ENCODE peak calls at places on chromosomes 12 and 14, in four cellular contexts. E, G, L and Z are unnamed samples.

GRCh38 chr12:62799766-62800406 is 135.1 kb downstream of the PPM1H start:
- DNase-seq in G (no peak), L (no peak), E (no peak), Z (no peak)

GRCh38 chr12:25322918-25323773 is 72.4 kb upstream of the KRAS start:
- DNase-seq in E (no peak), G (no peak), L (no peak), Z (no peak)

GRCh38 chr12:103905730-103906349 is 24.4 kb upstream of the HSP90B1 start:
- DNase-seq in E (no peak), G (no peak), L (no peak), Z (no peak)

GRCh38 chr12:95803817-95804216 is 13.3 kb upstream of the NTN4 start:
- DNase-seq in G (no peak), L (no peak), E (no peak), Z (no peak)

GRCh38 chr14:58755026-58755929 is 117.5 kb downstream of the DACT1 start:
- DNase-seq in L (no peak), E (no peak), G (no peak), Z (no peak)

GRCh38 chr14:68663385-68664076 is 129.3 kb downstream of the ZFP36L1 start:
- DNase-seq in G (peak), E (no peak), L (no peak), Z (no peak)

GRCh38 chr14:34592623-34593022 is 37.3 kb downstream of the SNX6 start:
- DNase-seq in G (no peak), L (no peak), E (no peak), Z (no peak)

GRCh38 chr14:100747021-100747586 is 20.4 kb downstream of the DLK1 start:
- DNase-seq in G (no peak), E (no peak), L (no peak), Z (no peak)

GRCh38 chr14:96844857-96845570 is 47.8 kb downstream of the VRK1 start:
- DNase-seq in E (no peak), G (no peak), L (no peak), Z (no peak)

GRCh38 chr12:13530966-13531365 is 334.4 kb downstream of the EMP1 start:
- DNase-seq in L (no peak), G (no peak), E (no peak), Z (no peak)

GRCh38 chr12:58368001-58368400 is 426.6 kb downstream of the ATP23 start:
- DNase-seq in L (no peak), G (no peak), E (no peak), Z (no peak)

GRCh38 chr14:22370084-22370847 is 218.8 kb downstream of the DAD1 start:
- DNase-seq in E (peak), G (no peak), L (no peak), Z (no peak)

GRCh38 chr12:79983969-79984629 is 49.2 kb upstream of the PPP1R12A start:
- DNase-seq in L (no peak), E (no peak), G (no peak), Z (no peak)

GRCh38 chr14:61802010-61802621 is 39.9 kb downstream of the SNAPC1 start:
- DNase-seq in E (no peak), L (no peak), G (no peak), Z (no peak)

GRCh38 chr12:45268672-45269406 is 52.9 kb downstream of the ANO6 start:
- DNase-seq in G (no peak), L (peak), E (peak), Z (peak)

GRCh38 chr12:56007892-56008471 is 10.9 kb downstream of the SUOX start:
- DNase-seq in G (no peak), L (no peak), E (no peak), Z (no peak)

GRCh38 chr12:130826151-130826801 is 12.8 kb downstream of the STX2 start:
- DNase-seq in L (no peak), E (no peak), G (peak), Z (no peak)

GRCh38 chr14:52650774-52651173 is 44.6 kb downstream of the ERO1A start:
- DNase-seq in L (no peak), G (no peak), E (no peak), Z (no peak)

GRCh38 chr14:64943981-64944520 is 1.5 kb upstream of the GPX2 start:
- DNase-seq in E (no peak), L (no peak), G (no peak), Z (no peak)

GRCh38 chr14:56731187-56731586 is 79.1 kb downstream of the OTX2 start:
- DNase-seq in L (no peak), E (no peak), G (no peak), Z (no peak)

GRCh38 chr12:80813820-80814219 is 97.1 kb downstream of the MYF5 start:
- DNase-seq in L (no peak), G (no peak), E (no peak), Z (no peak)

GRCh38 chr12:132263451-132264065 is 65.8 kb downstream of the GALNT9 start:
- DNase-seq in G (no peak), E (no peak), L (peak), Z (no peak)

GRCh38 chr12:57159341-57159740 is 11.9 kb upstream of the LRP1-AS start:
- DNase-seq in L (no peak), E (no peak), G (no peak), Z (no peak)

GRCh38 chr12:9951026-9951652 is 19.0 kb upstream of the CLEC2A start:
- DNase-seq in L (no peak), E (no peak), G (no peak), Z (no peak)

GRCh38 chr12:57726884-57727757 is 11.4 kb downstream of the AGAP2 start:
- DNase-seq in L (no peak), E (peak), G (no peak), Z (peak)

GRCh38 chr14:101442451-101442850 is 118.8 kb upstream of the DIO3 start:
- DNase-seq in L (no peak), E (no peak), G (peak), Z (no peak)

GRCh38 chr14:74522740-74523139 is 29.2 kb downstream of the ISCA2 start:
- DNase-seq in L (peak), E (no peak), G (no peak), Z (no peak)

GRCh38 chr14:42378880-42379279 is 772.2 kb downstream of the LRFN5 start:
- DNase-seq in L (no peak), E (no peak), G (no peak), Z (no peak)

GRCh38 chr12:5908251-5908650 is 36.8 kb downstream of the ANO2 start:
- DNase-seq in G (no peak), L (no peak), E (no peak), Z (no peak)

GRCh38 chr12:108828774-108829173 is 28.6 kb downstream of the SSH1 start:
- DNase-seq in E (no peak), L (no peak), G (no peak), Z (no peak)

GRCh38 chr12:88945041-88945732 is 364.9 kb upstream of the KITLG start:
- DNase-seq in E (peak), G (no peak), L (no peak), Z (no peak)